ENCODE peak calls at places on chromosomes 6 and 20, in nine cellular contexts. C is aorta; S is CD8-positive, alpha-beta memory T cell; W is neuronal stem cell; T is AG04449; Z is fibroblast of lung; A is heart right ventricle; D is kidney epithelial cell; M is GM23248. O is an unnamed sample.

GRCh38 chr6:139099984-139100383 is 34.9 kb upstream of the HECA start:
- DNase-seq in A (no peak), S (no peak), Z (no peak), M (no peak), T (no peak), C (no peak), W (no peak), D (no peak), O (no peak)

GRCh38 chr6:157430834-157431233 is 49.8 kb downstream of the ZDHHC14 start:
- DNase-seq in S (no peak), M (no peak), C (no peak), Z (no peak), T (no peak), A (peak), D (no peak), W (no peak), O (no peak)

GRCh38 chr6:163415620-163416379 is 1.3 kb downstream of the QKI start:
- DNase-seq in A (peak), T (no peak), C (peak), D (no peak), Z (peak), S (peak), W (no peak), M (peak), O (no peak)

GRCh38 chr6:140979642-140980091 is 1153.1 kb upstream of the GJE1 start:
- DNase-seq in D (peak), Z (peak), W (no peak), S (no peak), T (peak), A (peak), C (no peak), M (peak), O (no peak)

GRCh38 chr6:19812512-19813119 is 24.6 kb upstream of the ID4 start:
- DNase-seq in T (no peak), M (peak), A (no peak), Z (peak), W (no peak), S (no peak), D (no peak), C (no peak), O (no peak)

GRCh38 chr20:25042531-25043498 is 15.1 kb downstream of the ACSS1 start:
- DNase-seq in A (peak), M (no peak), Z (no peak), C (peak), S (peak), D (no peak), T (no peak), W (no peak), O (no peak)

GRCh38 chr6:31083742-31084354 is 28.5 kb downstream of the C6orf15 start:
- DNase-seq in Z (peak), D (no peak), M (peak), T (peak), A (peak), W (peak), C (no peak), S (peak), O (no peak)

GRCh38 chr20:16040742-16041141 is 532.5 kb downstream of the KIF16B start:
- DNase-seq in Z (no peak), C (no peak), D (no peak), A (no peak), T (no peak), M (no peak), S (no peak), W (no peak), O (no peak)

GRCh38 chr6:15504581-15505350 is 158.1 kb downstream of the DTNBP1 start:
- DNase-seq in T (peak), W (no peak), C (peak), M (peak), Z (peak), A (peak), S (no peak), D (peak), O (no peak)

GRCh38 chr6:87336367-87336766 is 7.3 kb upstream of the GJB7 start:
- DNase-seq in D (no peak), Z (no peak), T (no peak), M (no peak), W (no peak), S (no peak), A (no peak), C (no peak), O (no peak)

GRCh38 chr6:96947055-96947454 is 22.5 kb downstream of the KLHL32 start:
- DNase-seq in C (no peak), A (no peak), D (no peak), W (no peak), Z (no peak), T (no peak), S (no peak), M (no peak), O (no peak)

GRCh38 chr6:28910901-28911680 is 12.7 kb downstream of the TRIM27 start:
- DNase-seq in A (no peak), Z (no peak), W (no peak), S (no peak), M (no peak), D (no peak), T (no peak), C (no peak), O (no peak)

GRCh38 chr20:24958506-24959385 is 9.7 kb downstream of the CST7 start:
- DNase-seq in T (no peak), S (no peak), C (no peak), W (no peak), M (no peak), Z (no peak), A (no peak), D (no peak), O (no peak)

GRCh38 chr6:20688710-20689500 is 154.6 kb downstream of the CDKAL1 start:
- DNase-seq in W (no peak), D (peak), A (no peak), M (peak), S (no peak), T (peak), Z (peak), C (no peak), O (no peak)

GRCh38 chr6:122214605-122215318 is 184.7 kb upstream of the HSF2 start:
- DNase-seq in W (no peak), Z (no peak), M (no peak), S (no peak), A (no peak), C (no peak), T (no peak), D (no peak), O (no peak)

GRCh38 chr20:40335437-40335836 is 353.6 kb downstream of the MAFB start:
- DNase-seq in W (no peak), S (no peak), A (no peak), M (no peak), C (no peak), Z (no peak), D (no peak), T (no peak), O (no peak)

GRCh38 chr6:167163476-167164011 is 5.8 kb upstream of the GPR31 start:
- DNase-seq in A (no peak), T (no peak), S (no peak), C (no peak), Z (no peak), M (no peak), W (no peak), D (no peak), O (no peak)

GRCh38 chr6:121912905-121913304 is 477.5 kb downstream of the GJA1 start:
- DNase-seq in A (no peak), C (no peak), S (no peak), M (no peak), D (no peak), W (no peak), Z (peak), T (no peak), O (no peak)

GRCh38 chr6:165557674-165558073 is 105.4 kb downstream of the PDE10A start:
- DNase-seq in S (no peak), C (no peak), W (no peak), M (no peak), T (no peak), A (no peak), D (no peak), Z (no peak), O (no peak)

GRCh38 chr6:76026101-76026500 is 46.4 kb downstream of the IMPG1 start:
- DNase-seq in A (no peak), T (no peak), C (no peak), S (no peak), M (no peak), W (peak), D (no peak), Z (peak), O (no peak)

GRCh38 chr6:124947821-124948451 is 14.3 kb upstream of the RNF217 start:
- DNase-seq in S (no peak), Z (peak), M (peak), C (no peak), W (no peak), T (no peak), D (no peak), A (no peak), O (no peak)

GRCh38 chr20:31868853-31869672 is 1.3 kb downstream of the DUSP15 start:
- DNase-seq in M (no peak), C (no peak), D (no peak), Z (no peak), A (no peak), S (no peak), T (no peak), W (no peak), O (peak)
- H3K4me3 ChIP-seq in M (no peak), C (no peak), D (no peak), Z (no peak), A (no peak), S (no peak), T (no peak), W (no peak), O (peak)

GRCh38 chr6:110181131-110182027 is 1.2 kb downstream of the CDC40 start:
- DNase-seq in M (peak), T (no peak), S (no peak), C (no peak), Z (no peak), D (no peak), W (no peak), A (no peak), O (no peak)

GRCh38 chr6:110185879-110186278 is 5.7 kb downstream of the CDC40 start:
- DNase-seq in M (no peak), T (no peak), D (no peak), S (no peak), A (no peak), C (no peak), Z (no peak), W (no peak), O (no peak)

GRCh38 chr6:110179406-110180227 is at the start of gene WASF1:
- DNase-seq in D (peak), A (peak), M (peak), T (peak), W (peak), Z (peak), C (peak), S (peak), O (peak)

GRCh38 chr6:110180228-110181008 is at the start of gene CDC40:
- DNase-seq in M (peak), W (no peak), T (no peak), C (peak), S (peak), Z (no peak), A (peak), D (no peak), O (peak)

DNA sequence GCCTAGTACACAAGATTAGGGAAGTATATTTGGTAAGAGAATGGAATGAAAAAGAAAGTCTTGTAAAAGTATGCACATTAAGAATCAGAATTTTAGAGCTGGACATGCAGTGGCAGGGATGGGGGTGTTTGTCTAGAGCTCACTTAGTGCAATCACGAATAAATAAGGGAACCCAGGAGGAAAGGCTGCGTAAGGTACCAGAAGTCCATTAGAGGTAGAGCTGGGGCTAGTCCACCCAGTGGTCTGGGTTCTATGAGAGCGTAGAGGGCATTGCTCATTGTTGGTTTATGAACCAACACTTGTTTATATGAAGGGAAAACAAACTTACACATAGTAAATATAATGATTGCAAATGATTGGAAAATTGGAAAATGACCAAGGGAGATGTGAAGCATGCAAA is 3.1 kb downstream of the CDC40 start:
- DNase-seq in S (no peak), M (no peak), A (no peak), W (no peak), T (no peak), C (no peak), Z (no peak), D (no peak), O (no peak)
- H3K4me3 ChIP-seq in S (no peak), M (no peak), A (no peak), W (no peak), T (no peak), C (no peak), Z (no peak), D (no peak), O (no peak)

GRCh38 chr20:4150095-4150492 is 134.7 kb upstream of the RNF24 start:
- DNase-seq in Z (peak), C (peak), S (no peak), D (no peak), W (no peak), M (peak), T (no peak), A (no peak), O (no peak)
- H3K4me3 ChIP-seq in Z (peak), C (peak), S (no peak), D (peak), W (peak), M (peak), T (peak), A (peak), O (peak)

DNA sequence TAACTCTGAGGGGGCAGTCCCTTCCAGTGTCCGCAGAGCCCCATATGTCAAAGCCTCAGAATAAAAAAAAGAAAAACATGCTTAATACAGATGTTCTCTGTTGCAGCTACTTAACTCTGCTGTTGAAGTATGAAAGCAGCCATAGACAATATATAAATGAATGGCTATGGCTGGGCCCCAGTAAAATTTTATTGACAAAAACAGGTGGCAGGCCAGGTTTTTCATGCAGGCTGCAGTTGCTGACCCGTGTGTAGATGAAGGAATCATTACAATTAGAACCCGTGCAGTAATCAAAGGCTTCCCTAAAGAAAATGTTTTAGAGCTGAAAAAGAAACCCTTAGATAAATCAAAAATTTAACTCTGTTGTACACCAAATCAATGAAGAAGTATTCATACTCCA is 13.0 kb upstream of the RIN2 start:
- DNase-seq in S (no peak), C (no peak), A (no peak), T (no peak), D (no peak), Z (no peak), M (no peak), W (no peak), O (no peak)
- H3K4me3 ChIP-seq in S (no peak), C (no peak), A (no peak), T (no peak), D (no peak), Z (no peak), M (no peak), W (no peak), O (no peak)

GRCh38 chr6:12483712-12484111 is 193.6 kb downstream of the EDN1 start:
- DNase-seq in D (peak), S (no peak), C (no peak), Z (peak), M (peak), W (no peak), T (peak), A (no peak), O (no peak)
- H3K4me3 ChIP-seq in D (no peak), S (no peak), C (no peak), Z (no peak), M (peak), W (no peak), T (peak), A (no peak), O (no peak)

GRCh38 chr20:43460172-43460829 is 2.6 kb downstream of the SRSF6 start:
- DNase-seq in D (no peak), S (no peak), W (no peak), Z (no peak), T (no peak), C (no peak), A (no peak), M (no peak), O (no peak)

GRCh38 chr20:43459022-43459942 is 1.6 kb downstream of the SRSF6 start:
- DNase-seq in C (no peak), M (peak), D (no peak), T (no peak), Z (peak), A (no peak), S (no peak), W (peak), O (no peak)

GRCh38 chr20:43456809-43457639 is 672 bp upstream of the SRSF6 start:
- DNase-seq in W (peak), A (peak), Z (peak), C (peak), T (peak), S (peak), M (peak), D (peak), O (peak)

GRCh38 chr20:43458422-43458924 is 777 bp downstream of the SRSF6 start:
- DNase-seq in Z (peak), M (no peak), T (no peak), C (no peak), D (no peak), W (peak), A (no peak), S (no peak), O (no peak)

DNA sequence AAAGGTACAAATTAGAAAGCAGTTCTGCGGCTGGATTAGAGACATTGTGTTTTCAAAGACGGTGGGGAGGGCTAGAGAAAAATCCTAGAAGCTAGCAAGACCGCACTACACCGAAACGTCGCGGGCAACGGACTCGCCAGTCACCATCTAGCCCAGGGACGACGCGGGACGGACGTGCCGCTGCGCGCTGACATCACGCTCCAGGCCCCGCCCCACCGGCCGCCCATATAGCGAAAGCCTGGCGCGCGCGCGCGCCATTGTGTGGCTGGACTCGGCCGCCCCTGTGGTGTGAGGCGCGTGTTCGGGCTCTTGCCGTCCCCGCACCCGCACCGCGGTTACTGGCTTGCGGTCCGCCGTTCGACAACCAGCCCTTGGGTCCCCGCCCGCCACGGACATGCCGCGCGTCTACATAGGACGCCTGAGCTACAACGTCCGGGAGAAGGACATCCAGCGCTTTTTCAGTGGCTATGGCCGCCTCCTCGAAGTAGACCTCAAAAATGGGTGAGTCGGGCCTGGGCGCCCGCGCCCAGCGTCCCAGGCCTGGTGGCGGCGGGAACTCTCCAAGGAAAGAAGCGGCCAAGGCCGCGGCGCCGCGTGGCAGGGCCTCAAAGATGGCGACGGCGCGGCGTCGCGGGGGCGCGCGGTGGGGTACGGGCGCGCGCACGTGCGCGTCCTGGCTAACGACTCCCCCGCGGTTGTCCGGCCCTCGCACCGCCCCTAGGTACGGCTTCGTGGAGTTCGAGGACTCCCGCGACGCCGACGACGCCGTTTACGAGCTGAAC is at the start of gene SRSF6:
- DNase-seq in T (peak), Z (peak), M (peak), C (peak), D (peak), W (peak), A (peak), S (peak), O (peak)
- H3K4me3 ChIP-seq in T (peak), Z (peak), M (peak), C (peak), D (peak), W (peak), A (peak), S (peak), O (peak)

GRCh38 chr6:131807644-131808459 is at the start of gene ENPP1:
- DNase-seq in M (peak), Z (peak), W (peak), S (peak), C (peak), D (no peak), T (no peak), A (peak), O (peak)
- H3K4me3 ChIP-seq in M (peak), Z (peak), W (peak), S (peak), C (peak), D (peak), T (peak), A (peak), O (peak)

GRCh38 chr20:21522479-21523397 is 8.9 kb upstream of the NKX2-2 start:
- DNase-seq in A (no peak), W (no peak), S (no peak), T (no peak), M (no peak), D (no peak), Z (no peak), C (no peak), O (peak)
- H3K4me3 ChIP-seq in A (peak), W (peak), S (no peak), T (no peak), M (no peak), D (no peak), Z (no peak), C (no peak), O (peak)